ENCODE peak calls at places on chromosomes 6 and 20, in four cellular contexts. One of them, this sample, is unnamed.

GRCh38 chr6:501891-502601 is 110.5 kb downstream of the IRF4 start:
- DNase-seq in brain microvascular endothelial cell: no peak
- DNase-seq in aorta: no peak
- DNase-seq in neural progenitor cell: peak; percentile 9
- DNase-seq in this sample: no peak

GRCh38 chr6:37491830-37492208 is 7.9 kb downstream of the CCDC167 start:
- DNase-seq in brain microvascular endothelial cell: no peak
- DNase-seq in aorta: no peak
- DNase-seq in neural progenitor cell: no peak
- DNase-seq in this sample: no peak

GRCh38 chr20:12598894-12599293 is 409.9 kb upstream of the SPTLC3 start:
- DNase-seq in neural progenitor cell: no peak
- DNase-seq in aorta: no peak
- DNase-seq in brain microvascular endothelial cell: no peak
- DNase-seq in this sample: no peak

GRCh38 chr6:20661721-20662120 is 127.5 kb downstream of the CDKAL1 start:
- DNase-seq in brain microvascular endothelial cell: no peak
- DNase-seq in aorta: no peak
- DNase-seq in neural progenitor cell: no peak
- DNase-seq in this sample: no peak

GRCh38 chr20:14860410-14860814 is 523.0 kb upstream of the FLRT3 start:
- DNase-seq in neural progenitor cell: peak; percentile 76
- DNase-seq in aorta: no peak
- DNase-seq in brain microvascular endothelial cell: no peak
- DNase-seq in this sample: no peak

GRCh38 chr6:158630944-158631616 is 13.5 kb downstream of the DYNLT1 start:
- DNase-seq in neural progenitor cell: no peak
- DNase-seq in aorta: peak; percentile 89
- DNase-seq in brain microvascular endothelial cell: peak; percentile 39
- DNase-seq in this sample: peak; percentile 70

GRCh38 chr6:131755597-131755996 is 44.8 kb upstream of the CTAGE9 start:
- DNase-seq in aorta: no peak
- DNase-seq in brain microvascular endothelial cell: peak; percentile 86
- DNase-seq in neural progenitor cell: no peak
- DNase-seq in this sample: no peak

GRCh38 chr6:168104636-168105035 is 25.6 kb upstream of the FRMD1 start:
- DNase-seq in brain microvascular endothelial cell: no peak
- DNase-seq in neural progenitor cell: no peak
- DNase-seq in aorta: peak; percentile 13
- DNase-seq in this sample: peak; percentile 1

GRCh38 chr6:135537782-135538301 is 40.3 kb upstream of the AHI1 start:
- DNase-seq in aorta: no peak
- DNase-seq in brain microvascular endothelial cell: peak; percentile 84
- DNase-seq in neural progenitor cell: no peak
- DNase-seq in this sample: no peak

GRCh38 chr6:107957165-107957908 is 671 bp downstream of the SEC63 start:
- DNase-seq in neural progenitor cell: peak; percentile 80
- DNase-seq in brain microvascular endothelial cell: peak; percentile 64
- DNase-seq in aorta: peak; percentile 82
- DNase-seq in this sample: peak; percentile 37

GRCh38 chr6:17580518-17581048 is 19.5 kb upstream of the FAM8A1 start:
- DNase-seq in neural progenitor cell: no peak
- DNase-seq in aorta: peak; percentile 77
- DNase-seq in brain microvascular endothelial cell: peak; percentile 25
- DNase-seq in this sample: peak; percentile 44

GRCh38 chr6:41650120-41650519 is 11.9 kb downstream of the MDFI start:
- DNase-seq in neural progenitor cell: no peak
- DNase-seq in brain microvascular endothelial cell: no peak
- DNase-seq in aorta: peak; percentile 31
- DNase-seq in this sample: no peak

DNA sequence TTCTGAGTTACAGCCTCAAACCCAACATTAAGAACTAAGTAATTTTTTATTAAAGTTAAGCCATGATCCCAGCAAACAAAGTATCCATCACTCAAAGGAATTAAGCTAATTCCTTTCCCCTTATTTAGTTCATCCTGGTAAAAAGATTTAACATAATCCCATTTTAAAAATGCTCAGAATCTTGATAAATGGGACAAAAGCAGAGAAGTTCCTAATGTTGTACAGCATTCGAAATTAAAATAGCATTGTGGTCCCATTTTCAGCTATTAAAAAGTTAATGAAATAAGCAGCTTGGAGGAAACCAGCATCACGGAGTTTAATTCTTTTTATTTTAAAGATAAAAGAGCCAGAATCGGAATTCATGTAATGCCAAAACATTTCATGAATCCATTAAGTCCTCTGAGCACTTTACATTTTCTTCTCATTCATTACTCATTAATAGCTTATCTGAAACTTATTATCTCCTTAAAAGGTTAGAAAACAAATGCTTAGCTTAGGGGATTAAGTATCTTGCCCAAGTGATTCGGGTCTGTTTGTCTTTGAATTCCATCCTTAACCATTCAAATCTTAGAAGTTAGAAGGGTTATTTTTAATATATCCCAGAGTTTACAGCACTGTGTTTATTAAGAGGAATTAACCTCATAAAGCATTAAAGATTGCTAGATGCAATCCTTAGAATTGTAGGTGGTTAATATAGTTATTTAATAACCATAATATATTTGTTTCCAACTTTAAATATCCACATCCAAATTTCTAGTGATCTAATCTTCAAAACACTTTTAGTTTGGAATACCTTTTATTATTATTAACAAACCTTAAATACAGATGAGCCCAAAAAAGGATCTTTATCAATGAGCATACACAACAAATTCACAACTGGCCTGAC is 11.2 kb downstream of the RBM39 start:
- DNase-seq in aorta: no peak
- DNase-seq in brain microvascular endothelial cell: no peak
- DNase-seq in neural progenitor cell: no peak
- DNase-seq in this sample: no peak
- H3K27ac ChIP-seq in aorta: no peak overlapping the region
- H3K27ac ChIP-seq in brain microvascular endothelial cell: no peak overlapping the region
- H3K27ac ChIP-seq in neural progenitor cell: no peak overlapping the region
- H3K27ac ChIP-seq in this sample: no peak overlapping the region

GRCh38 chr6:169162968-169163903 is 90.4 kb downstream of the THBS2 start:
- DNase-seq in neural progenitor cell: no peak
- DNase-seq in aorta: peak; percentile 92
- DNase-seq in brain microvascular endothelial cell: peak; percentile 94
- DNase-seq in this sample: no peak
- H3K4me3 ChIP-seq in neural progenitor cell: no peak overlapping the region
- H3K4me3 ChIP-seq in aorta: no peak overlapping the region
- H3K4me3 ChIP-seq in brain microvascular endothelial cell: no peak overlapping the region
- H3K4me3 ChIP-seq in this sample: no peak overlapping the region

GRCh38 chr6:33078919-33079521 is 3.2 kb downstream of the HLA-DPB1 start:
- DNase-seq in neural progenitor cell: no peak
- DNase-seq in aorta: no peak
- DNase-seq in brain microvascular endothelial cell: no peak
- DNase-seq in this sample: no peak
- H3K27ac ChIP-seq in neural progenitor cell: no peak overlapping the region
- H3K27ac ChIP-seq in aorta: no peak overlapping the region
- H3K27ac ChIP-seq in brain microvascular endothelial cell: no peak overlapping the region
- H3K27ac ChIP-seq in this sample: no peak overlapping the region

DNA sequence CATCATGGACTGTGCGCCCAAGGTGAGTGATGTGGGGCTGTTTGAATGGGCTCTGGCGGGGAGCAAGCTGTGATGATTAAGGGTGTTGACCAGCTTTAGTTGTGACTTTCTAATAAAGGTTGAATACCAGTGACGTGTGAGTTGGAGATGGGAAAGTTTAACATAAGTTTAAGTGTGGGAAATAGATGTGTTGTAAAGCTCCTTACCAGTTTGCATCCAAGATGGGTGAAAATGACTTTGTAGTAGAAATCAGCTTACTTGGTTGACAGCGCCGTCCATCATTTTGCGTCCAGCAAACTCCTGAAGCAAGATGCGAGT is 372 bp downstream of the CASS4 start:
- DNase-seq in aorta: no peak
- DNase-seq in neural progenitor cell: no peak
- DNase-seq in brain microvascular endothelial cell: no peak
- DNase-seq in this sample: no peak
- H3K4me3 ChIP-seq in aorta: no peak overlapping the region
- H3K4me3 ChIP-seq in neural progenitor cell: no peak overlapping the region
- H3K4me3 ChIP-seq in brain microvascular endothelial cell: no peak overlapping the region
- H3K4me3 ChIP-seq in this sample: peak overlapping the region; percentile 43

This sample was measured in left ventricle myocardium inferior.